ENCODE peak calls at places on chromosomes 4 and X, in five cellular contexts. B is mesendoderm, S is Panc1, M is GM23338, H is suprapubic skin. E is an unnamed sample.

GRCh38 chr4:76969941-76970529 is 20.5 kb downstream of the SEPTIN11 start:
- DNase-seq in B (peak), S (no peak), M (peak), H (no peak), E (no peak)

GRCh38 chrX:108304210-108304609 is 134.0 kb downstream of the COL4A6 start:
- DNase-seq in B (peak), S (no peak), M (peak), H (no peak), E (peak)

GRCh38 chrX:35285289-35285962 is 342.8 kb downstream of the FAM47B start:
- DNase-seq in B (no peak), S (no peak), M (no peak), H (no peak), E (no peak)

GRCh38 chr4:17786567-17786966 is 5.1 kb upstream of the FAM184B start:
- DNase-seq in B (no peak), S (no peak), M (no peak), H (no peak), E (no peak)

GRCh38 chrX:118536687-118537461 is 41.3 kb downstream of the DOCK11 start:
- DNase-seq in B (peak), S (no peak), M (peak), H (no peak), E (peak)

GRCh38 chrX:155028192-155028591 is 1.5 kb downstream of the FUNDC2 start:
- DNase-seq in B (peak), S (no peak), M (no peak), H (no peak), E (no peak)

GRCh38 chrX:98141466-98141865 is 1257.8 kb downstream of the RPA4 start:
- DNase-seq in B (peak), S (no peak), M (peak), H (no peak), E (no peak)

GRCh38 chr4:74032064-74032463 is 6.4 kb downstream of the CXCL3 start:
- DNase-seq in B (no peak), S (no peak), M (no peak), H (no peak), E (no peak)

GRCh38 chrX:136710324-136710951 is 62.5 kb downstream of the CD40LG start:
- DNase-seq in B (peak), S (no peak), M (no peak), H (no peak), E (no peak)

GRCh38 chr4:108171541-108172230 is 3.0 kb upstream of the LEF1 start:
- DNase-seq in B (peak), S (no peak), M (peak), H (no peak), E (peak)

DNA sequence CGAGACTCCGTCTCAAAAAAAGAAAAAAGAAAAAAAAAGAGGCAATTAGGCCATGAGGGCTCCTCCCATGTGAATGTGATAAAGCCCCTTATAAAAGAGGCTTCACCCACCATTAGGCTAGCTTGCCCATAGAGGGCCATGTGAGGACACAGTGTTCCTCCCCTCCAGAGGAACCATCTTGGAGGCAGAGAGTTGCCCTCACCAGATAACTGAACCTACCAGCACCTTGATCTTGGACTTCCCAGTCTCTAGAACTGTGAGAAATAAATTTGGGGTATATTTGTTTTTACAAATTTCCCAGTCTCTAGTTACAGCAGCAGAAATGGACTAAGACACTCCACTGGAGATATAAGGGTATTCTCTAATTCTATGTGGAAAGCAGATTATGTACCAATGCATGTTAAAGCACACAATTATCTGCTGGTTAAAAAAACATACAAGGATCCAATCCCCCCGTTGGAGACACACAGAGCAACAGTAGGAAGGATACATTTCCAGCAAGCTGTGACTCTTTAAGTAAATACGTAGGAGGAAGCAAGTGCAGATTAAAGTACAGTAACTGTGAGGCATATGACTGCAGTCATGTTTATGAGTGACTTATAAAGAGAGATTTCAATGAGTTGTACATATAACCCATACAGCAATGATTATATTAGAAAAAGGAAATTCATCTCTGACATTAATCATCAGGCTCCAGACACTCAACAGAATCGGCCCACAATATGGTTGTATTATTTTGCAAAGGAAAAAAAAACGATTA is 21.4 kb downstream of the SH3RF1 start:
- DNase-seq in B (no peak), S (no peak), M (no peak), H (no peak), E (no peak)
- H3K4me3 ChIP-seq in B (no peak), S (no peak), M (no peak), H (no peak), E (no peak)

DNA sequence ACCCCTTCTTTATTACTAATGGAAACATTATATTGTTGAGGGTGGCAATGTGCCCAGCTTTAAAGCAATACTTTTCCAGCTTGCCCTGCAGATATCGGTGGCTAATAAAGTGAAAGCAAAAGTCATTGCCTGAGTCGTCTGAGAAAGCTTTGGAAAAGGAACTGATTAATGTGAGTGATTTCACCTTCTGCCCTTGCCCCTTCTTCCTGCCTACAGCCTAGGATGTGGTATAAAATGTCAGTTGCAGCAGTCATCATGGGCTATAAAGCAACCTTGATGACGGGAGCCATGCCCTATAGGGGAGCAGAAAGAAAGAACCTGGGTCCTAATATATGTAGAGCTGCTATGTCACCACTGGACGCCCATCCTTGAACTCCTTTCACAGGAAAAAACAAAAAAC is 132.4 kb upstream of the USP9X start:
- DNase-seq in B (no peak), S (no peak), M (no peak), H (no peak), E (peak)
- H3K4me3 ChIP-seq in B (no peak), S (no peak), M (no peak), H (peak), E (no peak)

GRCh38 chr4:11429646-11430045 is 952 bp upstream of the HS3ST1 start:
- DNase-seq in B (no peak), S (no peak), M (peak), H (no peak), E (no peak)
- H3K4me3 ChIP-seq in B (peak), S (peak), M (peak), H (peak), E (no peak)

GRCh38 chr4:4390046-4390445 is 3.1 kb downstream of the NSG1 start:
- DNase-seq in B (no peak), S (no peak), M (no peak), H (no peak), E (no peak)

GRCh38 chr4:4388836-4389575 is 2.1 kb downstream of the NSG1 start:
- DNase-seq in B (no peak), S (no peak), M (no peak), H (no peak), E (no peak)

GRCh38 chr4:4387531-4388311 is 819 bp downstream of the NSG1 start:
- DNase-seq in B (no peak), S (no peak), M (peak), H (no peak), E (no peak)

GRCh38 chr4:4386736-4387392 is at the start of gene NSG1:
- DNase-seq in B (no peak), S (no peak), M (peak), H (no peak), E (no peak)

DNA sequence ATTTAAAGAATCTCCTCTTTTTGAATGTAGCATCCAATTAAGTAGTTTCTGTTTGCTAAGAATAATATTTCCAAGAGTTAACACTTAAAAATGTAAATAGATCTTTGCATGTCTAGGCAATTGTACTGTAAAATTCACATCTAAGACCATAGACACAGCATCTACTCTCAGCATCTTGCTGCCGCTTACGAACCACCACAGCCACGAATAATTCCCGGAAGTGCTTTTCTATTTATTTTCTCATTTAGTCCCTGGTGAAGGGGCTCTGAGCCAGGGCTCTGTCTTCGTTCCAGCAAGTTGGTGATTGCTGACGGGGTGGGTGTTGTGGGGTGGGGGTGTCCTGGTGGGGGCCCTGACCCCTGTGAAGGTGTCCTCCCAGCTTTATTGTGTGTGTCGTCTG is 1.5 kb downstream of the NSG1 start:
- DNase-seq in B (no peak), S (no peak), M (no peak), H (no peak), E (no peak)
- H3K4me3 ChIP-seq in B (no peak), S (no peak), M (peak), H (peak), E (no peak)

DNA sequence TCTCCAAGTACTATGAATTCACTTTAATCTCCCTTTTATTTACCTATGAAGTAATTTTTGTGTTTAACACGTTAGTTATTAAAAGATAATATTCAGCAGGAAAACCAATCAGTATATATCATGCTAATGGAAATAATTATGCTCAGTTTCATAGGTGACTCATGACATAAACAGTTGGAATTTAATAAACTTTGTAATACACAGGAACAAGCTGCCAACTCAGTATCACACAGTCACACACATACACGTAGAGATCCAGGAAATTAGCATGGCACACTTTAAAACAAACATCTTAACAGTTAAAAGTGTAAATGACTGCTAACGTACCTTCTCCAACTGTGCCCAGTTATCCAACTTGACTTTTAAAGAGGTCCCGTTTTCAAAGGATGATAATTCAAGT is 2.3 kb downstream of the SPATA4 start:
- DNase-seq in B (no peak), S (peak), M (no peak), H (no peak), E (no peak)
- H3K4me3 ChIP-seq in B (no peak), S (no peak), M (no peak), H (no peak), E (no peak)